ENCODE peak calls at places on chromosomes 6 and 20, in four cellular contexts. K is heart left ventricle, W is PC-9, M is IMR-90. N is an unnamed sample.

GRCh38 chr6:42104807-42105713 is 37.4 kb downstream of the C6orf132 start:
- DNase-seq in K (no peak), M (no peak), W (no peak), N (peak; percentile 74)

GRCh38 chr6:42292002-42292735 is 74.5 kb upstream of the MRPS10 start:
- DNase-seq in W (peak; percentile 88), K (no peak), M (peak; percentile 80), N (no peak)

GRCh38 chr6:126388235-126388634 is 48.3 kb downstream of the CENPW start:
- DNase-seq in W (no peak), M (no peak), K (no peak), N (no peak)

GRCh38 chr20:46210672-46211330 is 92.7 kb downstream of the CD40 start:
- DNase-seq in K (no peak), M (no peak), W (no peak), N (peak; percentile 72)

GRCh38 chr6:132392792-132393191 is 8.5 kb downstream of the MOXD1 start:
- DNase-seq in K (no peak), M (no peak), W (no peak), N (no peak)

GRCh38 chr6:139856562-139856961 is 482.1 kb upstream of the CITED2 start:
- DNase-seq in M (no peak), K (no peak), W (no peak), N (no peak)

GRCh38 chr20:10578607-10579006 is 95.2 kb downstream of the JAG1 start:
- DNase-seq in K (no peak), W (peak; percentile 83), M (peak; percentile 92), N (no peak)

GRCh38 chr20:59647271-59647670 is 42.9 kb downstream of the PHACTR3 start:
- DNase-seq in K (no peak), W (no peak), M (no peak), N (no peak)

GRCh38 chr6:13421425-13422057 is 65.9 kb downstream of the GFOD1 start:
- DNase-seq in K (no peak), M (no peak), W (no peak), N (no peak)

GRCh38 chr6:131792091-131792496 is 15.7 kb upstream of the ENPP1 start:
- DNase-seq in M (peak; percentile 49), K (no peak), W (no peak), N (peak; percentile 67)

GRCh38 chr20:839015-839414 is 5.5 kb downstream of the FAM110A start:
- DNase-seq in M (no peak), W (no peak), K (no peak), N (no peak)

GRCh38 chr20:52060794-52061714 is 130.5 kb downstream of the ZFP64 start:
- DNase-seq in W (no peak), K (no peak), M (no peak), N (peak; percentile 81)

GRCh38 chr6:109015185-109015584 is 79.5 kb downstream of the SESN1 start:
- DNase-seq in M (no peak), W (no peak), K (no peak), N (no peak)

GRCh38 chr6:147331401-147331800 is 127.2 kb downstream of the STXBP5 start:
- DNase-seq in M (no peak), W (no peak), K (no peak), N (no peak)

GRCh38 chr6:8639928-8640649 is 204.7 kb upstream of the SLC35B3 start:
- DNase-seq in K (no peak), W (no peak), M (no peak), N (no peak)

GRCh38 chr20:35451295-35451694 is 4.1 kb upstream of the CEP250 start:
- DNase-seq in M (no peak), K (no peak), W (no peak), N (no peak)

GRCh38 chr6:150717419-150717818 is 117.7 kb downstream of the PLEKHG1 start:
- DNase-seq in K (no peak), W (peak; percentile 96), M (no peak), N (no peak)

GRCh38 chr6:150719099-150719767 is 119.5 kb downstream of the PLEKHG1 start:
- DNase-seq in W (no peak), K (no peak), M (peak; percentile 9), N (no peak)

GRCh38 chr6:150721411-150722266 is 122.0 kb downstream of the PLEKHG1 start:
- DNase-seq in M (no peak), W (no peak), K (no peak), N (no peak)

GRCh38 chr6:150720774-150721233 is 121.1 kb downstream of the PLEKHG1 start:
- DNase-seq in W (peak; percentile 97), M (no peak), K (no peak), N (no peak)

DNA sequence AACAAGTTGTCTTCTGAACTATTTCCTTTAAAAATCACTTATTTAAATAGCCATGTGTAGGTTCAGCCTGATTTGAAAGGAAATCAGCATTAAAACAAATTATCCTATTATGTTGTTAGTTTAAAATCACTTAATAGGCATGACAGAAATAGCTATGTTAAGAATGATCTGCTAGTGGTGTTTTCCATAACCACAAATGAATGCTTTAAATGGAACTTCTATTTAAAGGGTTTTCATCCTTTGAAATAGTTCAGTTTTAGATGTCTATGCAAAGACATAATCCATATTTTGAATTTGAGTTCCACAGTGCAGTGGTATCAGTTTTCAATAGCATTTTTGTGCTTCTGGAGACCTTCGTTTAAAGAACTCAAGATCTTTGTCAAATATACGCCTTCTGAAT is 120.2 kb downstream of the PLEKHG1 start:
- DNase-seq in M (no peak), W (no peak), K (no peak), N (no peak)
- H3K4me3 ChIP-seq in M (no peak overlapping the region), W (no peak overlapping the region), K (no peak overlapping the region), N (no peak overlapping the region)

GRCh38 chr6:15249371-15250019 is 3.6 kb downstream of the JARID2 start:
- DNase-seq in W (no peak), K (no peak), M (no peak), N (no peak)

GRCh38 chr6:15246217-15247211 is 645 bp downstream of the JARID2 start:
- DNase-seq in M (peak; percentile 49), W (no peak), K (no peak), N (no peak)

GRCh38 chr6:15247214-15247749 is 1.4 kb downstream of the JARID2 start:
- DNase-seq in W (peak; percentile 42), M (no peak), K (no peak), N (no peak)

GRCh38 chr6:15248451-15249370 is 2.8 kb downstream of the JARID2 start:
- DNase-seq in W (peak; percentile 85), K (peak; percentile 97), M (peak; percentile 97), N (peak; percentile 96)

GRCh38 chr6:15247750-15248450 is 2.0 kb downstream of the JARID2 start:
- DNase-seq in K (peak; percentile 84), W (peak; percentile 85), M (peak; percentile 62), N (peak; percentile 88)
- TF ChIP-seq CTCF in K (no peak), W (peak; percentile 53), M (peak; percentile 9), N (peak; percentile 64)

GRCh38 chr6:2937627-2938003 is 33.8 kb downstream of the SERPINB6 start:
- DNase-seq in K (no peak), M (no peak), W (no peak), N (no peak)

GRCh38 chr6:2940010-2940850 is 31.1 kb downstream of the SERPINB6 start:
- DNase-seq in K (no peak), M (no peak), W (no peak), N (peak; percentile 52)

GRCh38 chr6:2938632-2939083 is 32.7 kb downstream of the SERPINB6 start:
- DNase-seq in W (no peak), K (no peak), M (no peak), N (peak; percentile 43)

GRCh38 chr6:2939315-2940009 is 31.9 kb downstream of the SERPINB6 start:
- DNase-seq in W (no peak), K (peak; percentile 76), M (no peak), N (peak; percentile 30)

DNA sequence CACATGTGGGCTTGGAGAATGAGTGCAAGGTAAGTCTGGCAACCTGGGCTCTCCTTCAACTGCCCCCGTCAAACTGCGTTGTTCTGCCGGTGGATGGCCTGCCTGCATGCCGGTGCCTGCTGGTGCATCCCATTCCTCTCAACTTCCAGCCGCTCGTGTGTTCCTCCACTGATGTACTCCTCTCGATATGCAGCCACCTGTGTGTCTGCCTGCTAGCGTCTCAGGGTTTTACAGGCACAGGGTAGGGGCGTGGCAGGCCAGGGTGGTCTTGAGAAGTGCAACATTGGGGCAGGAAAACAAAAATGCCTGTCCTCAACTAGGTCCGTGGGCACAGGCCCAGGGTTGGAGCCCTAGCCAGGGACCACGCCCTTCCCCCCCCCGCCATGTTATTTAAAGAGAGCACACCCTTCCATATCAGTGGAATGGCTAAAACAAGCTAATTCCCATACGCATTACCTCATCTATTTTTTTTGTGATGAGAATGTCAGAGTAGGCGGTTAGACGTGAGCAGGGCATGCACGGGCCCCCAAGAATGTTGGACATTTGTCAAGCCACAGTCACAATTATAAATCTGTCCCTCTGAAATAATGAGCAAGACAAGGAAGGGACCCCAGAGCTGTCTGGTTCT is 33.2 kb downstream of the SERPINB6 start:
- DNase-seq in K (no peak), M (no peak), W (no peak), N (peak; percentile 37)
- H3K4me1 ChIP-seq in K (peaks cover 10% of the 10 kb centered on the region), M (no peaks in the 10 kb centered on the region), W (no peaks in the 10 kb centered on the region), N (peaks cover 2% of the 10 kb centered on the region)

GRCh38 chr6:26030716-26031115 is 56.5 kb upstream of the HFE start:
- DNase-seq in K (no peak), W (no peak), M (no peak), N (no peak)
- H3K4me3 ChIP-seq in K (no peak overlapping the region), W (peak overlapping the region; percentile 81), M (no peak overlapping the region), N (peak overlapping the region; percentile 88)

DNA sequence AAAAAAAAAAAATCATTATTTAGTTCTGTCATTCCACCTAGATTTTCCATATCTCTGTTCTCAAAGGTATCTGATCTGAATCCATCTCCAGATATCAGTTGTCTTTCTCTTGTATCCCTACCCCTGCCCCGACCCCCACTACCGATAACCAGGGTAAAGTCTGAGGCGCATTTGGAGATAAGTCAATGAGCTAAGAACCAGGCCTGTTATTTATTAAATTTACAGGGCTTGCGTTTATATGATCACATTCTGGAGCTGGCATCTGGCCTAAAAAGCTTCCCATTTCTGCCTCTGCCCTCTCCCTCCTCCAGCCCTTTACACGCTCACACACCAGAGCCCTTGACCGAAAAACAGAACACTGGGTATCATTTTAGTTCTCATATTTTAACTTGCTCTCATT is 144.7 kb downstream of the ALDH8A1 start:
- DNase-seq in W (peak; percentile 13), K (no peak), M (no peak), N (no peak)
- TF ChIP-seq CTCF in W (no peak), K (no peak), M (no peak), N (no peak)

DNA sequence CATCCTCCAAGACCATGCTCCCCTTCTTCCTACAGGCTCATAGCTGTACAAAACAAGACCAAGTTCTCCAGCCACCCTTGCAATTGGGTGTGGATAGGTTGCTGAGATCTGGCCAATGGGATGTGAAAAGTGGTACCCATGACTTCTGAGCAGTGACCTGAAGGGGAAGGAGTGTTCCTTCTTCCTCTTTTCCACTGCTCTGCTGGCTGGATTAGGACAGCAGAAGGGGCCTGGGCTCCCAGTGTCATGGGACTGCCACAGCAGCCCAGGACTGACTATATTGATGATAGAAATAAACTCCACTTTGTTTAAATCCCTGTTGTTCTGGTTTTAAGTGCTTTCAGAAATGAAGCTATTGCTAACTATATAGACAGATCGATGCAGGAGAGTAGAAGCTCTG is 64.8 kb downstream of the SLC22A23 start:
- DNase-seq in M (no peak), K (no peak), W (no peak), N (no peak)
- H3K4me1 ChIP-seq in M (no peaks in the 10 kb centered on the region), K (no peaks in the 10 kb centered on the region), W (no peaks in the 10 kb centered on the region), N (peaks cover 14% of the 10 kb centered on the region)

DNA sequence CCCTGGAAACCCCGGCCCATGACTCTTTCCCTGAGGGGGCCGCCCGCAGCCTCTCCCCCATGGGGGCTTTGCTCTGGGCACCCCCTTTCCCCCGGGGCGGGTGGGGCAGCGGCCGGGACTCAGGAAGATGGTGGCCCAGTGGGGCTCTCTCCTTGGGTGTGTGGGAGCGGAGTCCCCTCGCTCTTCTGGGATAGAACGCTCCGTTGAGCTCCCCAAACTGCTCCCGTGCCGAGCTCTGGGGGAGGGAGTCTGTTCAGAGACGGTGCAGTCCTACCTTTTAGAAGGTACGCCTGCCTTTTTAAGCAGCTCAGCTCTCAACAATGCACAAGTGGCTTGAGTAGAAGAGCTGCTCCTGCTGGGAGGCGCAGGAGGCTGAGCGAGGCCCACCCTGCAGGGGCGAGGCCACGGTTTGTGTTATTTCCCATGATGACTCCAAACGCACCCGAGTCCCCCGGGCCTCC is 21.7 kb upstream of the BHLHE23 start:
- DNase-seq in M (no peak), W (no peak), K (peak; percentile 22), N (no peak)
- H3K4me3 ChIP-seq in M (no peak overlapping the region), W (no peak overlapping the region), K (no peak overlapping the region), N (no peak overlapping the region)

N was measured in endodermal cell.